ENCODE peak calls at places on chromosomes 6 and 20, in four cellular contexts. Z is H1, G is neuronal stem cell, I is trophoblast cell. S is an unnamed sample. For H3K36me3, the result is how much of the 10 kb centered on the place peaks cover.

GRCh38 chr20:17992224-17992637 is 23.4 kb downstream of the MGME1 start:
- DNase-seq in Z (no peak), G (no peak), I (no peak), S (no peak)

GRCh38 chr6:9200712-9201111 is 765.4 kb upstream of the SLC35B3 start:
- DNase-seq in Z (no peak), G (no peak), I (no peak), S (no peak)

GRCh38 chr6:138287144-138287955 is 69.1 kb upstream of the PBOV1 start:
- DNase-seq in Z (no peak), G (no peak), I (peak), S (peak)

GRCh38 chr20:4633780-4634179 is 87.9 kb upstream of the PRND start:
- DNase-seq in Z (no peak), G (no peak), I (peak), S (peak)

GRCh38 chr20:38855356-38855755 is 49.9 kb downstream of the PPP1R16B start:
- DNase-seq in Z (no peak), G (no peak), I (no peak), S (no peak)

GRCh38 chr6:41636803-41637178 is 1.5 kb upstream of the MDFI start:
- DNase-seq in Z (peak), G (no peak), I (peak), S (peak)

GRCh38 chr6:32047084-32047478 is 8.9 kb downstream of the CYP21A2 start:
- DNase-seq in Z (no peak), G (peak), I (no peak), S (peak)

GRCh38 chr6:21593412-21593926 is at the start of gene SOX4:
- DNase-seq in Z (peak), G (peak), I (peak), S (peak)

GRCh38 chr6:128532827-128533226 is 12.4 kb upstream of the PTPRK start:
- DNase-seq in Z (no peak), G (no peak), I (no peak), S (no peak)

GRCh38 chr6:157139054-157139708 is 184.1 kb downstream of the TMEM242 start:
- DNase-seq in Z (no peak), G (no peak), I (no peak), S (no peak)

GRCh38 chr20:56630086-56630493 is 984 bp downstream of the TFAP2C start:
- DNase-seq in Z (peak), G (peak), I (peak), S (peak)

GRCh38 chr6:121839891-121840290 is 404.4 kb downstream of the GJA1 start:
- DNase-seq in Z (no peak), G (no peak), I (no peak), S (peak)

GRCh38 chr6:159427335-159427734 is 258.1 kb downstream of the FNDC1 start:
- DNase-seq in Z (no peak), G (no peak), I (no peak), S (no peak)

GRCh38 chr20:8036771-8037170 is 17.2 kb upstream of the TMX4 start:
- DNase-seq in Z (no peak), G (no peak), I (no peak), S (no peak)
- H2BK12ac ChIP-seq in Z (no peak), G (no peak), I (no peak), S (no peak)

GRCh38 chr6:126063512-126064146 is 77.3 kb downstream of the TRMT11 start:
- DNase-seq in Z (peak), G (no peak), I (no peak), S (peak)

GRCh38 chr6:126067080-126067479 is 80.7 kb downstream of the TRMT11 start:
- DNase-seq in Z (no peak), G (no peak), I (no peak), S (no peak)

GRCh38 chr6:126066068-126067048 is 80.0 kb downstream of the TRMT11 start:
- DNase-seq in Z (no peak), G (no peak), I (no peak), S (no peak)

GRCh38 chr6:126064994-126065401 is 78.7 kb downstream of the TRMT11 start:
- DNase-seq in Z (no peak), G (no peak), I (no peak), S (peak)

DNA sequence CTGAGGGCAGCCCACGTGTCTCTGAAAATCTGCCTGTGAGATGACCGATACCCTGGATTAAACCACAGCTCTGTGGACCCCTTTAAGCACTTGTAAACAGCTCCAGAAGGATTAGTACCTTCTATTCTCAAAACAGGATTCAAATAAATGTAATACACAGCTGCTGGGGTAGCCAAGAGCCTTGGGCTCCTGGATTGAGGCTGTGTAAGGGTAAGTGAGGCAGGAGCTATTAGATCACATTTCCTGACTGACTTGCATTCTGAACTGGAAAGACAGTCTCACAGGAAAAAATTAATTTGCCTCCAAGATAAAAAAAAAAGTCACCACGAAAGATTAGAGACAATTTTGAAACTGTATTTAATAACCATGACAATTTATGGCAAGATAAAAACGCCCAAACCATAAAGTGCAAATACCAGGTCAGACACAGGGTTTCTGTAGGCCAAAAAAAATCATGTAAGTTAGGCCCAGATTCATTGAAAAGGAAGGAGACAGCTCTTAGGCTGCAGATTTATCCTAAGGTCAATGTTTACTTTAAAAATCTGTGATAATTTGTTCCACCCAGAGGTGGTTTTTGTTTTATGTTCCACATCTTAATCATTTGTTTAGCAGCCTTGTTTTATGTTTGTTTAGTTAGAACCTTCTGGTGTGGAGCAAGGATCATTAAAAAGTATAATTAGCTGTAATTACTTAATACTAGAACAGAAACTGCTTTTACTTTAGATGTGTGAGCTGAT is 78.1 kb downstream of the TRMT11 start:
- DNase-seq in Z (no peak), G (no peak), I (no peak), S (peak)
- H3K36me3 ChIP-seq in Z (under half), G (under half), I (under half), S (under half)

DNA sequence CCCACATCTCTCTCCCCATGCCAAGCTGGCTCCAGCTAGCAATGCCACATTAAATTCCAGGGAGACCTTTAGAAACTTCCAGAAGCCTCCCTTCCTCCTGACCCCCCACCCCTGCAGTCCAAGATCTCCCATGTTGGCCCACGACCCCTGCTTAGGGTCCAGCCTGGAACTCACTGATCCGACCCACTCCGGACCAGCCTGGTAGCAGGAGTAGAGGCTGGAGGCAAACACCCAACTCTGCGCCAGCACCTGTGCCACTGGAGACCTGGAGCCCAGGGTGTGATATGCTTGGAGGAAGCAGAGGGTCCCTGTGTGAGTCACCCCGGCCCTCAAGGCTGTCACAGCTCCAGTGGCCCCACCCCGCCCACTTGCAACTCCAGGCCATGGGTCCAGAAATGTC is 3.3 kb upstream of the ULBP1 start:
- DNase-seq in Z (no peak), G (no peak), I (no peak), S (no peak)
- H2BK12ac ChIP-seq in Z (no peak), G (no peak), I (no peak), S (no peak)

DNA sequence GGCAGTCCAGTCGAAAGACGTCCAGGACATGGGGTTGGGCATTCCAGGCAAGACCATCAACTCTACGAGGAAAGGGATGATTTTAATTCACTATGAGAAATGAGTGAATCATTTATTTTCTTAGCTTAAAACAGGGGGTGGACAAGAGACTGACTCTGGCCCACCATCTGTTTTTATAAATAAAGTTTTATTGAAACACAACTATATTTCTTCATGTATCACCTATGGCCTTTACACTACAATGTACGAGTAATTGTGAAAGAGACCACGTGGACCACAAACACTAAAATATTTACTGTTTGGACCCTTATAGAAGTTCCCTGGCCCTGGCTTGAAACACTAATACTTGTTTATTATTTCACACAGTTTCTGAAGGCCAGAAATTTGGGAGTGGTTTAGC is 15.6 kb upstream of the RSPO4 start:
- DNase-seq in Z (no peak), G (no peak), I (no peak), S (no peak)
- H3K36me3 ChIP-seq in Z (under half), G (under half), I (under half), S (under half)

GRCh38 chr6:15076565-15076964 is 169.3 kb upstream of the JARID2 start:
- DNase-seq in Z (no peak), G (no peak), I (no peak), S (no peak)
- H2BK12ac ChIP-seq in Z (peak), G (no peak), I (peak), S (no peak)

DNA sequence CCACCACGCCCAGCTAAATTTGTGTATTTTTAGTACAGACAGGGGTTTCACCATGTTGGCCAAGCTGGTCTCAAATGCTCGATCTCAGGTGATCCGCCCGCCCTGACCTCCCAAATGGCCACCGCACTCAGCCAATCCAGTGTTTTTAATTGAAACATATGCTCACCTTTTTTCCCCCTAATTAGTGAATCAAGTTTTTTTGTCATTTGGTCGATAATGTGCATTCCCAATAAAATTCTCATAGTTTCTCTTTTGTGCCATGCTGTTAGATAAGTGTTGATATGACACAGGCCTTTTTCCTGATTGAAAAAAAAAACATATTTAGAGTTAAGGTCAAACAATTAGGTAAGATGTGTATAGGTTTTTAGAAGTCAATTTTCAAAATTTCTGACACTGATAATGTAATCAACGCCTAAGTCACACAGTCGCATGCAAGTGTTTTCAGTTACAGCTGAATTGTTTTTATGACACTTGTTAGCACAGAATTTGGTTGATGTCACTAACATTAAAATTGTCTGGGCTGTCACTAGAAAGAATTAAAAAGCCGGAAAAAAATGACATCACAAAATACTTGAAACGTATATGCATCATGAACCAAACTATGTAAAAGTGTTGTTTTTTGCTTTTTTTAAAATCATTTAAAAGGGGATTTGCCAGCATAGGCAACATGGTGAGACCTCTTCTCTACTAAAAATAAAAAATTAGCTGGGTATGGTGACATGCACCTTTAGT is 21.9 kb downstream of the ZNF217 start:
- DNase-seq in Z (no peak), G (no peak), I (no peak), S (no peak)
- H3K36me3 ChIP-seq in Z (half or more), G (under half), I (half or more), S (half or more)

DNA sequence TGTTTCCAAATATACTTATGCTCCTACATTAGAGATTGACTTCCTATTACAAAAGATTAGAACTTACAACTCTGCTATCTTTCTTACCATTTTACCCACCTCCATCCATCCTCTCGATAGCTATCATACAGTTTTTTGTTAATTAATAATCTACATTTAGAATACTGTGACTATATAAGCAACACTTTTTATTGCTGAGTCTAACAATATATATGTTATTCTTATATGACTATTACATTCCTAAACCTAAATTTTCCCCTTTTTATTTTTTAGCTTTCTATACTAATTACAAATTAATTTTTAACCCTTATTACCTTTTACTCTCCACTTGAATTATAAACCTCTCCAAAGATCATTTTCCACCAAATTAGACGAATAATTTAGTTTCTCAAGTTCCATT is 57.0 kb downstream of the RNF217 start:
- DNase-seq in Z (no peak), G (no peak), I (no peak), S (no peak)
- H2BK12ac ChIP-seq in Z (no peak), G (no peak), I (no peak), S (no peak)

DNA sequence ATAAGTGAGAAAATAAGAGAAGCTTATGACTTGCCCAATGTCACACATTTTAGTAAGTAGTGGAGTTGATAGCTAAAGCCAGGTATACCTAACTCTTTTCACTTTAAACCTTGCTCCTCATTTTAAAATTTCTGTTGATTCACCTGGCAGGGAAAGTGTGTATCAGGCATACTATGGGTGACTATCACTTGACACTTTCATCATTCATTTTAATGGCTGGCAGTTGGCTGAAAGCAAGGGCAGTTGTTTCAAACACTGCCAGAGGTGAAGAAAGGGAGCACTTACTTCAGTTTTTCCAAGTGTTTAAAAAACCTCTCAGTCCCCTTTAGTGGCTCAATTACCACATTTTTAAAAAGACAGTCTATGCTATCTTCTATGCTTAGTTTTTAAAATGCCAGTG is 78.2 kb upstream of the EMILIN3 start:
- DNase-seq in Z (no peak), G (no peak), I (no peak), S (no peak)
- H3K36me3 ChIP-seq in Z (under half), G (under half), I (under half), S (under half)

S was measured in mesenchymal stem cell.